ENCODE peak calls at places on chromosomes 16 and 17, in four cellular contexts. One of them, this sample, is unnamed.

GRCh38 chr16:59478806-59479205 is 744.7 kb upstream of the GOT2 start:
- DNase-seq in A549: no peak
- DNase-seq in aorta: no peak
- DNase-seq in SK-N-SH: no peak
- DNase-seq in this sample: peak; percentile 49

GRCh38 chr16:12377497-12377896 is 401.0 kb downstream of the SNX29 start:
- DNase-seq in A549: no peak
- DNase-seq in aorta: no peak
- DNase-seq in SK-N-SH: no peak
- DNase-seq in this sample: no peak

GRCh38 chr17:75344664-75345063 is 55.4 kb upstream of the SLC25A19 start:
- DNase-seq in A549: no peak
- DNase-seq in SK-N-SH: no peak
- DNase-seq in aorta: no peak
- DNase-seq in this sample: no peak

GRCh38 chr17:62628845-62629555 is 1.5 kb downstream of the MRC2 start:
- DNase-seq in A549: no peak
- DNase-seq in aorta: peak; percentile 73
- DNase-seq in SK-N-SH: peak; percentile 90
- DNase-seq in this sample: peak; percentile 93

GRCh38 chr17:977163-977562 is 2.4 kb downstream of the NXN start:
- DNase-seq in SK-N-SH: no peak
- DNase-seq in A549: no peak
- DNase-seq in aorta: no peak
- DNase-seq in this sample: peak; percentile 43

GRCh38 chr16:50810241-50810965 is 68.5 kb downstream of the CYLD start:
- DNase-seq in aorta: no peak
- DNase-seq in SK-N-SH: no peak
- DNase-seq in A549: no peak
- DNase-seq in this sample: no peak

GRCh38 chr16:56682703-56683397 is 580 bp downstream of the MT1X start:
- DNase-seq in SK-N-SH: no peak
- DNase-seq in A549: no peak
- DNase-seq in aorta: no peak
- DNase-seq in this sample: no peak

GRCh38 chr17:29664743-29665479 is 42.2 kb upstream of the CORO6 start:
- DNase-seq in aorta: no peak
- DNase-seq in SK-N-SH: no peak
- DNase-seq in A549: peak; percentile 29
- DNase-seq in this sample: peak; percentile 71

GRCh38 chr16:50572700-50573099 is 24.5 kb downstream of the NKD1 start:
- DNase-seq in SK-N-SH: no peak
- DNase-seq in A549: no peak
- DNase-seq in aorta: no peak
- DNase-seq in this sample: no peak

GRCh38 chr17:29622337-29623282 is at the start of gene CORO6:
- DNase-seq in aorta: no peak
- DNase-seq in SK-N-SH: peak; percentile 95
- DNase-seq in A549: peak; percentile 50
- DNase-seq in this sample: peak; percentile 97

GRCh38 chr16:61968242-61968978 is 67.8 kb downstream of the CDH8 start:
- DNase-seq in SK-N-SH: no peak
- DNase-seq in A549: no peak
- DNase-seq in aorta: no peak
- DNase-seq in this sample: no peak

GRCh38 chr17:35732806-35733136 is 1.3 kb downstream of the RASL10B start:
- DNase-seq in aorta: no peak
- DNase-seq in SK-N-SH: no peak
- DNase-seq in A549: no peak
- DNase-seq in this sample: peak; percentile 72

GRCh38 chr17:35730400-35731005 is 936 bp upstream of the RASL10B start:
- DNase-seq in aorta: no peak
- DNase-seq in A549: no peak
- DNase-seq in SK-N-SH: no peak
- DNase-seq in this sample: peak; percentile 67

GRCh38 chr17:35731239-35731931 is at the start of gene RASL10B:
- DNase-seq in SK-N-SH: peak; percentile 93
- DNase-seq in A549: no peak
- DNase-seq in aorta: peak; percentile 65
- DNase-seq in this sample: peak; percentile 98

GRCh38 chr17:35733366-35733765 is 1.9 kb downstream of the RASL10B start:
- DNase-seq in A549: no peak
- DNase-seq in aorta: no peak
- DNase-seq in SK-N-SH: no peak
- DNase-seq in this sample: peak; percentile 60

GRCh38 chr17:35731932-35732805 is 730 bp downstream of the RASL10B start:
- DNase-seq in aorta: no peak
- DNase-seq in A549: no peak
- DNase-seq in SK-N-SH: peak; percentile 77
- DNase-seq in this sample: peak; percentile 89
- H3K4me3 ChIP-seq in aorta: peak overlapping the region; percentile 81
- H3K4me3 ChIP-seq in A549: peak overlapping the region; percentile 43
- H3K4me3 ChIP-seq in SK-N-SH: peak overlapping the region; percentile 65
- H3K4me3 ChIP-seq in this sample: peak overlapping the region; percentile 68

DNA sequence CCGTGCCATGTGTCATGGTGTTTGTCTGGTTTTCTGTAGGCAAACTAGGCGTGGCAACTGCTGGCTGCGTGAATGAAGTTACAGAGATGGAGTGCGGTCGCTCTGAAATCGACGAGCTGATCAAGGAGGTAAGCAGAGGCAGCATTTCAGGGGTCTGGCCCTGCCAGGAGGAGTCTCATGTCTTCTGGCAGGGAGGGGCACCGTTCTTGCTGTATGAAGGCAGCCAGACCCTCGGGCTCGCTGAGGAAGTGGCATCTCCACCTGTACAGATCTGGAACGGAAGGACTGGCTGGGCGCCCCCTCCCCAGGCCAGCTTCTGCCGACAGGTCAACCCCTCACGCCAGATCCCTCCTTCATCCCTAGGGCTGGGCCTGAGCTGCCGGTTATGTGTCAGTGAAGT is 12.6 kb downstream of the IRF8 start:
- DNase-seq in SK-N-SH: no peak
- DNase-seq in aorta: no peak
- DNase-seq in A549: no peak
- DNase-seq in this sample: no peak
- H3K4me1 ChIP-seq in SK-N-SH: no peaks in the 10 kb centered on the region
- H3K4me1 ChIP-seq in aorta: no peaks in the 10 kb centered on the region
- H3K4me1 ChIP-seq in A549: no peaks in the 10 kb centered on the region
- H3K4me1 ChIP-seq in this sample: no peaks in the 10 kb centered on the region

GRCh38 chr17:6162892-6163291 is 92.7 kb downstream of the WSCD1 start:
- DNase-seq in A549: no peak
- DNase-seq in SK-N-SH: no peak
- DNase-seq in aorta: no peak
- DNase-seq in this sample: no peak

GRCh38 chr17:6160188-6160555 is 90.0 kb downstream of the WSCD1 start:
- DNase-seq in SK-N-SH: no peak
- DNase-seq in aorta: no peak
- DNase-seq in A549: no peak
- DNase-seq in this sample: no peak

GRCh38 chr17:6161456-6161855 is 91.3 kb downstream of the WSCD1 start:
- DNase-seq in aorta: no peak
- DNase-seq in A549: no peak
- DNase-seq in SK-N-SH: no peak
- DNase-seq in this sample: no peak

GRCh38 chr17:6163632-6164319 is 93.6 kb downstream of the WSCD1 start:
- DNase-seq in aorta: no peak
- DNase-seq in A549: no peak
- DNase-seq in SK-N-SH: no peak
- DNase-seq in this sample: no peak

DNA sequence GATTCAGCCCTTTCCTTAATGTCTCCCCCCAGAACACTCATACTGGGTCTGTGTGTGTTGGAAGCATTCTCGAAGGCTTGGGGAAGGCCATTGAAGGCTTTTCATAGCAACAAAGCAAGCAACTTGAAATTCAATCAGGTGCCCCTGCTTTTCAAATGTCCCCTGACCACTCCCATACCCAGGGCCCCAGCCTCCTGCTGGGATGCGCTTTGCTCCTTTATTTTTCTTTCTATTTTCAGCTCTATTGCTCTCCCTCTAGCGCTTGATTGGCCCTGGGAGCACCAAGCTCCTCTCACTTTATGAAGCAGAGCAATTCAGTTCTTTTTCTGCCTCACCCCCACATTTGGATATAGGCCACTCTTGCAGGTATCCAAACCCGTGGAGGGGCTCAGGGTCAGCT is 92.0 kb downstream of the WSCD1 start:
- DNase-seq in aorta: no peak
- DNase-seq in A549: no peak
- DNase-seq in SK-N-SH: no peak
- DNase-seq in this sample: no peak
- H3K4me3 ChIP-seq in aorta: no peak overlapping the region
- H3K4me3 ChIP-seq in A549: no peak overlapping the region
- H3K4me3 ChIP-seq in SK-N-SH: no peak overlapping the region
- H3K4me3 ChIP-seq in this sample: no peak overlapping the region

DNA sequence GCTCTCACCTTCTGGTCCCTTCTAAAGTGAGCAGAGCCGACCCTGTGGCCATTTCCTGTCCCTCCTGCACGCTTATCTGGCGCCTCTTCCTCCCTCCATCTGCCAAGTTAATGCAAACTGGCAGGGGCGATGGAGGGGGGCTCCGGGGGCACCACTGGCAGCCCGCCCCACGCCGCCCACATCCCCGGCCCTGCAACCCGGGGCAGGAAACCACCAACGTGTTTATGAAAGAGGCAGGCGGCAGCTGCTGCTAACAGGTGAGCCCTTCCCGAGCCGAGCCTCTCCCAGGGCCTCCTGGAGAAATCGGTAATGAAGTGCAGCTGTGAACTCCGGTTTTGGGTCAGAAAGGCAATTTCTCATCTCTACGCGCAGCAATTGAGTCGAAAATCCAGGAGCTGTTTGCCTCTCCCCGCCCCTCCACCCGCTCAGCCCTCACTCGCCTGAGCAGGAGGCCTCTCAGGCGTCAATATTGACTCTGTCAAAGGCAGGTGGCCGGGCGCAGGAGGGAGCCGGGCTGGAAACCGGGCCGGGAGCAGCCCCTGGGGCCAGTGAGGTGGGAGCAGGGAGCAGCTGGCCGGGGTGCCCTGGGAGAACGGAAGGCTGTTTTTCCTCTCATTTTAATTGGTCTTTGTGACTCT is 164.4 kb upstream of the GSE1 start:
- DNase-seq in aorta: no peak
- DNase-seq in SK-N-SH: peak; percentile 86
- DNase-seq in A549: no peak
- DNase-seq in this sample: no peak
- H3K4me1 ChIP-seq in aorta: no peaks in the 10 kb centered on the region
- H3K4me1 ChIP-seq in SK-N-SH: peaks cover 72% of the 10 kb centered on the region
- H3K4me1 ChIP-seq in A549: no peaks in the 10 kb centered on the region
- H3K4me1 ChIP-seq in this sample: no peaks in the 10 kb centered on the region

GRCh38 chr16:48106445-48106844 is 49.3 kb downstream of the ABCC12 start:
- DNase-seq in SK-N-SH: no peak
- DNase-seq in A549: no peak
- DNase-seq in aorta: no peak
- DNase-seq in this sample: peak; percentile 31
- H3K4me3 ChIP-seq in SK-N-SH: no peak overlapping the region
- H3K4me3 ChIP-seq in A549: no peak overlapping the region
- H3K4me3 ChIP-seq in aorta: no peak overlapping the region
- H3K4me3 ChIP-seq in this sample: no peak overlapping the region

GRCh38 chr16:87850009-87851006 is 19.0 kb downstream of the SLC7A5 start:
- DNase-seq in SK-N-SH: peak; percentile 91
- DNase-seq in aorta: peak; percentile 71
- DNase-seq in A549: no peak
- DNase-seq in this sample: peak; percentile 99

GRCh38 chr16:87848676-87849345 is 20.5 kb downstream of the SLC7A5 start:
- DNase-seq in SK-N-SH: no peak
- DNase-seq in A549: no peak
- DNase-seq in aorta: no peak
- DNase-seq in this sample: peak; percentile 73

GRCh38 chr16:87849419-87850008 is 19.8 kb downstream of the SLC7A5 start:
- DNase-seq in SK-N-SH: no peak
- DNase-seq in A549: no peak
- DNase-seq in aorta: no peak
- DNase-seq in this sample: peak; percentile 88

GRCh38 chr16:87851601-87852000 is 17.7 kb downstream of the SLC7A5 start:
- DNase-seq in A549: no peak
- DNase-seq in aorta: no peak
- DNase-seq in SK-N-SH: no peak
- DNase-seq in this sample: peak; percentile 79

GRCh38 chr16:87851141-87851587 is 18.1 kb downstream of the SLC7A5 start:
- DNase-seq in A549: no peak
- DNase-seq in SK-N-SH: no peak
- DNase-seq in aorta: no peak
- DNase-seq in this sample: peak; percentile 75
- H3K4me1 ChIP-seq in A549: peaks cover 98% of the 10 kb centered on the region
- H3K4me1 ChIP-seq in SK-N-SH: peaks cover 51% of the 10 kb centered on the region
- H3K4me1 ChIP-seq in aorta: no peaks in the 10 kb centered on the region
- H3K4me1 ChIP-seq in this sample: peaks cover 36% of the 10 kb centered on the region

GRCh38 chr16:83682126-83682857 is 125.5 kb upstream of the HSBP1 start:
- DNase-seq in aorta: no peak
- DNase-seq in A549: no peak
- DNase-seq in SK-N-SH: no peak
- DNase-seq in this sample: no peak
- H3K4me3 ChIP-seq in aorta: no peak overlapping the region
- H3K4me3 ChIP-seq in A549: no peak overlapping the region
- H3K4me3 ChIP-seq in SK-N-SH: no peak overlapping the region
- H3K4me3 ChIP-seq in this sample: no peak overlapping the region

GRCh38 chr17:77208217-77208808 is 67.5 kb downstream of the SEC14L1 start:
- DNase-seq in A549: peak; percentile 36
- DNase-seq in aorta: no peak
- DNase-seq in SK-N-SH: no peak
- DNase-seq in this sample: peak; percentile 89

GRCh38 chr17:77208856-77209255 is 68.1 kb downstream of the SEC14L1 start:
- DNase-seq in aorta: no peak
- DNase-seq in SK-N-SH: no peak
- DNase-seq in A549: no peak
- DNase-seq in this sample: peak; percentile 69

GRCh38 chr17:77206557-77206956 is 65.8 kb downstream of the SEC14L1 start:
- DNase-seq in SK-N-SH: no peak
- DNase-seq in A549: no peak
- DNase-seq in aorta: no peak
- DNase-seq in this sample: no peak

GRCh38 chr17:77209330-77209748 is 68.6 kb downstream of the SEC14L1 start:
- DNase-seq in aorta: no peak
- DNase-seq in A549: no peak
- DNase-seq in SK-N-SH: no peak
- DNase-seq in this sample: peak; percentile 35

DNA sequence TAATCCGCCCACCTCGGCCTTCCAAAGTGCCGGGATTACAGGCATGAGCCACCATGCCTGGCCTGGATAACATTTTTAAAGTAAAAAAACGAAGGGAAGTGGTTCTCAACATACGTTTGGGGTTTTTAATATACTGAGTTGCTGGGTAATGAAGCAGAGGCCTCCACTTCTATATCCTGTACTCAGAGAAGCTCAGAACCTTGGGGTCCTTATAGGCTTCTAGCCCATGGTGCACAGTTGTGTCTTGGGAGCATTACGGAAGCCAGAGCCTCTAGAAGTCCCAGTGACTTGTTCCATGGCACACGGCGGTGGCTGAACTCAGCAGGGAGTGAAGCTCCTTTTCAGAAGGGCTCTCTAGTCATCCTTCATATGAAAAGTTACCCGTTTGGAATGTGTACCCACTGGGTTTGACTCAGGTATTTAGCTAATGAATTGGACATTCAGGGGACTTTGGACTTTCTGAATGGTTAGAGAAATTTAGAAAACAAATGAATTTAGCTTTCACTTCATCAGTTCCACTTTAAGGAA is 67.0 kb downstream of the SEC14L1 start:
- DNase-seq in SK-N-SH: no peak
- DNase-seq in aorta: no peak
- DNase-seq in A549: no peak
- DNase-seq in this sample: peak; percentile 4
- H3K4me1 ChIP-seq in SK-N-SH: peaks cover 10% of the 10 kb centered on the region
- H3K4me1 ChIP-seq in aorta: no peaks in the 10 kb centered on the region
- H3K4me1 ChIP-seq in A549: no peaks in the 10 kb centered on the region
- H3K4me1 ChIP-seq in this sample: peaks cover 14% of the 10 kb centered on the region